ENCODE peak calls at places on chromosomes 16 and 17, in ten cellular contexts. G is astrocyte of the spinal cord; M is NCI-H1436 treated with DMSO at 0.1 percent for 48 hours; T is MCF 10A; U is substantia nigra; C is activated naive CD8-positive, alpha-beta T cell treated with anti-CD3 and anti-CD28 coated beads, Interleukin-2, amount 50 U/mL, for 16 hours; Q is activated T-helper 1 cell treated with anti-CD3 and anti-CD28 coated beads, Interleukin-2, amount 50 U/mL, for 16 hours; P is astrocyte of the hippocampus; K is left ventricle myocardium superior; H is stimulated activated naive CD8-positive, alpha-beta T cell treated with anti-CD3 and anti-CD28 coated beads, Interleukin-15, amount 100 ng/mL, for 72 hours. V is an unnamed sample.

GRCh38 chr17:36463916-36464764 is 22.3 kb upstream of the ZNHIT3 start:
- DNase-seq in G (peak; percentile 72), M (no peak), T (peak; percentile 84), U (peak; percentile 22), C (peak; percentile 6), Q (no peak), P (peak; percentile 90), K (peak; percentile 70), H (peak; percentile 44), V (peak; percentile 77)

GRCh38 chr16:68902376-68903345 is 59.3 kb downstream of the TANGO6 start:
- DNase-seq in G (peak; percentile 69), M (peak; percentile 82), T (peak; percentile 81), U (peak; percentile 4), C (no peak), Q (no peak), P (peak; percentile 79), K (no peak), H (no peak), V (peak; percentile 71)

GRCh38 chr16:17386229-17386628 is 84.5 kb downstream of the XYLT1 start:
- DNase-seq in G (no peak), M (no peak), T (no peak), U (no peak), C (no peak), Q (no peak), P (no peak), K (no peak), H (no peak), V (no peak)

GRCh38 chr17:72383053-72383847 is 262.4 kb downstream of the SOX9 start:
- DNase-seq in G (no peak), M (no peak), T (no peak), U (peak; percentile 28), C (no peak), Q (no peak), P (no peak), K (peak; percentile 83), H (no peak), V (no peak)

GRCh38 chr16:24670623-24671454 is 58.6 kb upstream of the TNRC6A start:
- DNase-seq in G (peak; percentile 93), M (no peak), T (peak; percentile 29), U (peak; percentile 95), C (no peak), Q (no peak), P (peak; percentile 95), K (peak; percentile 71), H (no peak), V (peak; percentile 89)

GRCh38 chr17:9971991-9972390 is 66.9 kb upstream of the RCVRN start:
- DNase-seq in G (peak; percentile 42), M (no peak), T (peak; percentile 43), U (peak; percentile 30), C (no peak), Q (no peak), P (peak; percentile 72), K (peak; percentile 87), H (no peak), V (peak; percentile 49)

GRCh38 chr16:4894276-4895150 is 42.4 kb downstream of the PPL start:
- DNase-seq in G (no peak), M (no peak), T (no peak), U (no peak), C (no peak), Q (no peak), P (no peak), K (no peak), H (no peak), V (no peak)

GRCh38 chr17:17504341-17505140 is 8.3 kb upstream of the RASD1 start:
- DNase-seq in G (no peak), M (no peak), T (no peak), U (no peak), C (no peak), Q (no peak), P (no peak), K (peak; percentile 22), H (no peak), V (no peak)

GRCh38 chr17:19414396-19415280 is 3.6 kb downstream of the RNF112 start:
- DNase-seq in G (no peak), M (no peak), T (no peak), U (peak; percentile 40), C (no peak), Q (no peak), P (no peak), K (no peak), H (no peak), V (no peak)

GRCh38 chr16:82801361-82801760 is 174.6 kb downstream of the CDH13 start:
- DNase-seq in G (peak; percentile 6), M (no peak), T (no peak), U (no peak), C (no peak), Q (no peak), P (no peak), K (no peak), H (no peak), V (no peak)

GRCh38 chr17:75270966-75271232 is at the start of gene MIF4GD:
- DNase-seq in G (no peak), M (no peak), T (no peak), U (no peak), C (no peak), Q (no peak), P (no peak), K (no peak), H (peak; percentile 73), V (no peak)

GRCh38 chr17:42846594-42847280 is 2.4 kb downstream of the AOC2 start:
- DNase-seq in G (peak; percentile 9), M (no peak), T (peak; percentile 70), U (no peak), C (no peak), Q (no peak), P (no peak), K (no peak), H (no peak), V (peak; percentile 18)

GRCh38 chr16:54928016-54928356 is 2.7 kb upstream of the IRX5 start:
- DNase-seq in G (peak; percentile 43), M (no peak), T (peak; percentile 46), U (no peak), C (no peak), Q (no peak), P (peak; percentile 45), K (no peak), H (peak; percentile 9), V (peak; percentile 16)

GRCh38 chr17:45233423-45233924 is 11.8 kb downstream of the FMNL1 start:
- DNase-seq in G (no peak), M (no peak), T (no peak), U (peak; percentile 56), C (no peak), Q (no peak), P (no peak), K (no peak), H (no peak), V (no peak)

GRCh38 chr16:56195151-56195550 is 3.9 kb downstream of the GNAO1 start:
- DNase-seq in G (no peak), M (no peak), T (peak; percentile 39), U (peak; percentile 79), C (no peak), Q (no peak), P (peak; percentile 74), K (no peak), H (no peak), V (no peak)

V was measured in A172.